ENCODE peak calls at places on chromosomes 12 and 14, in eight cellular contexts. K, U, M, R, Y, H, L and D are unnamed samples.
A peak's percentile ranks its signal among the peaks of the same experiment; 100 is the strongest.

GRCh38 chr12:26298785-26299621 is 103.6 kb downstream of the SSPN start:
- ATAC-seq in K (peak; percentile 93), U (peak; percentile 94), M (peak; percentile 97), R (peak; percentile 98), Y (peak; percentile 93), H (peak; percentile 97), L (peak; percentile 85), D (peak; percentile 95)

GRCh38 chr12:2403221-2403976 is 350.6 kb downstream of the CACNA1C start:
- ATAC-seq in K (no peak), U (no peak), M (peak; percentile 42), R (no peak), Y (no peak), H (no peak), L (no peak), D (no peak)

GRCh38 chr12:15794836-15795235 is 5.6 kb upstream of the EPS8 start:
- ATAC-seq in K (no peak), U (no peak), M (no peak), R (no peak), Y (no peak), H (no peak), L (no peak), D (no peak)

GRCh38 chr12:116266220-116266619 is 11.3 kb downstream of the MED13L start:
- ATAC-seq in K (peak; percentile 84), U (peak; percentile 23), M (no peak), R (peak; percentile 56), Y (no peak), H (peak; percentile 34), L (no peak), D (no peak)

GRCh38 chr12:6943719-6944380 is at the start of the genes C12orf57 and RNU7-1:
- ATAC-seq in K (peak; percentile 53), U (peak; percentile 71), M (peak; percentile 65), R (peak; percentile 69), Y (peak; percentile 78), H (peak; percentile 66), L (peak; percentile 69), D (peak; percentile 50)

GRCh38 chr14:39451811-39452210 is 19.6 kb upstream of the FBXO33 start:
- ATAC-seq in K (no peak), U (no peak), M (peak; percentile 45), R (no peak), Y (no peak), H (no peak), L (no peak), D (peak; percentile 78)

GRCh38 chr12:14471497-14471896 is 96.2 kb downstream of the PLBD1 start:
- ATAC-seq in K (no peak), U (no peak), M (peak; percentile 78), R (no peak), Y (no peak), H (no peak), L (no peak), D (peak; percentile 89)

GRCh38 chr14:34872822-34873590 is 2.2 kb downstream of the BAZ1A start:
- ATAC-seq in K (no peak), U (no peak), M (peak; percentile 8), R (no peak), Y (peak; percentile 68), H (no peak), L (peak; percentile 7), D (peak; percentile 23)